ENCODE peak calls at places on chromosomes 13 and 19, in seven cellular contexts. C, J, Q, F, E, M and A are unnamed samples.

GRCh38 chr19:4343845-4344713 is 717 bp downstream of the MPND start:
- DNase-seq in C (peak; percentile 86), J (no peak), Q (peak; percentile 37), F (no peak), E (peak; percentile 60), M (no peak), A (no peak)

GRCh38 chr13:51920267-51920666 is 58.5 kb downstream of the CCDC70 start:
- DNase-seq in C (no peak), J (no peak), Q (no peak), F (no peak), E (no peak), M (no peak), A (no peak)

GRCh38 chr13:32645854-32646253 is 59.6 kb downstream of the PDS5B start:
- DNase-seq in C (no peak), J (no peak), Q (no peak), F (no peak), E (no peak), M (peak; percentile 21), A (no peak)

GRCh38 chr13:90360785-90361184 is 986.7 kb upstream of the MIR17HG start:
- DNase-seq in C (no peak), J (no peak), Q (no peak), F (no peak), E (no peak), M (no peak), A (no peak)

GRCh38 chr19:1400281-1401137 is 833 bp downstream of the GAMT start:
- DNase-seq in C (no peak), J (no peak), Q (peak; percentile 87), F (no peak), E (peak; percentile 86), M (no peak), A (no peak)

GRCh38 chr13:57633950-57634828 is 2.6 kb downstream of the PCDH17 start:
- DNase-seq in C (peak; percentile 77), J (no peak), Q (peak; percentile 26), F (no peak), E (peak; percentile 21), M (peak; percentile 45), A (no peak)

GRCh38 chr19:52343548-52343947 is 7.5 kb downstream of the ZNF610 start:
- DNase-seq in C (no peak), J (peak; percentile 46), Q (peak; percentile 48), F (no peak), E (peak; percentile 44), M (peak; percentile 25), A (peak; percentile 16)

GRCh38 chr13:78228211-78228610 is 309.6 kb upstream of the EDNRB start:
- DNase-seq in C (no peak), J (no peak), Q (no peak), F (no peak), E (no peak), M (peak; percentile 66), A (peak; percentile 0)

DNA sequence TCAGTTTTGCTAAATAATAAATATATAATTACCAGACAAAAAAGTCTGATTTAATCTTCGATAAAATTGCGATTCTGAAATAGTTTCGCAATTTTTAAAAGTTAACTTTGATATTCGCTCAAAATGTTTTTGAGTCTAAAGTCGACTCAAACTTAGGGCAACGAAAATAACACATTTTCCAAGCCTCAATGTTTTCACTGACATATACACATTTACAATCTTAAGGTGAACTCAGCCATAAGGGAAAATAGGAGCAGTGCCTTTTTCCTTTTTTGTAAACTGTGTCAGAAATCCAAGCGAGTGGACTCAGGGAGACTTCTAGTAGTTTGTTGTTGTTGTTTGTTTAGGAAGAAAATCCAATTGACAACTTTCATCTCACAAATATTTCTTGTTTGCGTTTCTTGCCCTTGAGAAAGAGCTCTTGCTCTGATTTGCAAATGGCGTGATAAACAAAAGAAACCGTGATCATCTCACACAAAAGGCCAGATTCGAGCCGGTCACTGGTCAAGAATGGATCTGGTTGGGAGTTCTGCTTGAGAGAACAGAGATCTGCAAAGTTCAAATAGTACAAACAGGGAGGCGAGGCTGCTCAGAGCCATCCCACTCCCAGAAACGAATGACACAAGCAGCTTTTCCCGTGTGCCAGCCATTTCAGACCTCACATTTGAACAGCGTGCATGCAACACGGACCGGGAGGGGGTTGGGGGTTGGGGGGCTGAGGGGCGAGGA is 2.1 kb downstream of the SOX21 start:
- DNase-seq in C (no peak), J (no peak), Q (no peak), F (no peak), E (no peak), M (no peak), A (no peak)
- H3K4me3 ChIP-seq in C (no peak overlapping the region), J (no peak overlapping the region), Q (no peak overlapping the region), F (no peak overlapping the region), E (no peak overlapping the region), M (no peak overlapping the region), A (no peak overlapping the region)

GRCh38 chr13:96968027-96968426 is 26.2 kb downstream of the OXGR1 start:
- DNase-seq in C (no peak), J (no peak), Q (no peak), F (no peak), E (no peak), M (no peak), A (no peak)

GRCh38 chr13:96966415-96967102 is 27.7 kb downstream of the OXGR1 start:
- DNase-seq in C (no peak), J (no peak), Q (no peak), F (no peak), E (no peak), M (no peak), A (no peak)

GRCh38 chr13:96963786-96964475 is 30.3 kb downstream of the OXGR1 start:
- DNase-seq in C (no peak), J (no peak), Q (no peak), F (no peak), E (no peak), M (no peak), A (no peak)

GRCh38 chr13:96967248-96967745 is 27.0 kb downstream of the OXGR1 start:
- DNase-seq in C (no peak), J (no peak), Q (no peak), F (no peak), E (no peak), M (no peak), A (peak; percentile 24)
- TF ChIP-seq CTCF in C (no peak), J (no peak), Q (no peak), F (no peak), E (no peak), M (no peak), A (no peak)

DNA sequence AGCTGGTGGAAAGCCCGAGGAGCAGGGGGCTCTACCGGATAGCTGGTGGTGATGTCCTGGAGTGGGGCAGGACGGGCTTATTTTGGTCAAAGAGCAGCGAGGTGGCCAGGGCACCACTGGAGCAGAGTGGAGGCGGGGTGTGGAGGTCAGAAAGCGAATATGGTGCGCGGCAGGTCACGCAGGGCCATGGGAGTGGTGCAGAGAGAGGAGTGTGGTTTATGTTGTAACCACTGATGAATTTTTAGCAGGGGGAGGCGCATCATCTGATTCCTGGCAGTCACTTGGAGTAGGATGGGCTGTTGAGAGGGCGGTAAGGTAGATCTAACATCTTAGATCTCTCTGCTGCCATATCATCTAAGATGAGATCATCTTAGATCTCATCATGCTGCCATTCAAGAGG is 1.4 kb upstream of the ZNF414 start:
- DNase-seq in C (no peak), J (no peak), Q (no peak), F (no peak), E (no peak), M (no peak), A (no peak)
- H3K4me3 ChIP-seq in C (no peak overlapping the region), J (no peak overlapping the region), Q (no peak overlapping the region), F (no peak overlapping the region), E (no peak overlapping the region), M (no peak overlapping the region), A (no peak overlapping the region)

GRCh38 chr19:11288349-11288748 is 7.6 kb upstream of the TSPAN16 start:
- DNase-seq in C (no peak), J (no peak), Q (peak; percentile 24), F (peak; percentile 26), E (no peak), M (no peak), A (peak; percentile 50)
- TF ChIP-seq CTCF in C (peak; percentile 27), J (no peak), Q (peak; percentile 20), F (peak; percentile 51), E (peak; percentile 18), M (peak; percentile 72), A (peak; percentile 72)

GRCh38 chr19:35126624-35126959 is 8.3 kb downstream of the LGI4 start:
- DNase-seq in C (no peak), J (no peak), Q (no peak), F (no peak), E (no peak), M (no peak), A (no peak)
- H3K4me3 ChIP-seq in C (no peak overlapping the region), J (no peak overlapping the region), Q (no peak overlapping the region), F (no peak overlapping the region), E (no peak overlapping the region), M (no peak overlapping the region), A (no peak overlapping the region)